ENCODE peak calls at places on chromosomes 4 and X, in seven cellular contexts. A, M, K, X, N, V and B are unnamed samples.

GRCh38 chr4:1513936-1514483 is 107.8 kb upstream of the NKX1-1 start:
- DNase-seq in A (no peak), M (no peak), K (no peak), X (no peak), N (no peak), V (no peak), B (no peak)

GRCh38 chr4:26493461-26493860 is 3.2 kb upstream of the CCKAR start:
- DNase-seq in A (no peak), M (no peak), K (no peak), X (no peak), N (no peak), V (no peak), B (no peak)

GRCh38 chrX:154125356-154126040 is 18.5 kb upstream of the OPN1LW start:
- DNase-seq in A (no peak), M (no peak), K (no peak), X (no peak), N (no peak), V (no peak), B (no peak)

GRCh38 chr4:158056689-158057245 is 116.1 kb downstream of the GASK1B start:
- DNase-seq in A (no peak), M (no peak), K (no peak), X (no peak), N (no peak), V (no peak), B (no peak)

GRCh38 chr4:160809576-160809975 is 1354.2 kb downstream of the FSTL5 start:
- DNase-seq in A (no peak), M (no peak), K (no peak), X (no peak), N (no peak), V (no peak), B (no peak)

GRCh38 chr4:3295837-3296624 is 3.2 kb downstream of the RGS12 start:
- DNase-seq in A (no peak), M (no peak), K (no peak), X (no peak), N (no peak), V (no peak), B (no peak)

GRCh38 chr4:147599764-147600163 is 17.4 kb upstream of the TMEM184C start:
- DNase-seq in A (no peak), M (no peak), K (peak; percentile 55), X (no peak), N (no peak), V (peak; percentile 71), B (no peak)

GRCh38 chr4:146520894-146521542 is 722 bp downstream of the SLC10A7 start:
- DNase-seq in A (no peak), M (peak; percentile 63), K (peak; percentile 54), X (peak; percentile 3), N (peak; percentile 7), V (peak; percentile 63), B (peak; percentile 75)

GRCh38 chr4:186657766-186658165 is 65.9 kb downstream of the FAT1 start:
- DNase-seq in A (no peak), M (no peak), K (peak; percentile 6), X (no peak), N (peak; percentile 44), V (peak; percentile 43), B (no peak)

GRCh38 chrX:149569770-149570169 is 17.5 kb downstream of the MAGEA9B start:
- DNase-seq in A (no peak), M (no peak), K (no peak), X (no peak), N (no peak), V (no peak), B (peak; percentile 21)

GRCh38 chr4:10054571-10055041 is 33.3 kb upstream of the SLC2A9 start:
- DNase-seq in A (no peak), M (no peak), K (peak; percentile 24), X (no peak), N (no peak), V (no peak), B (no peak)

GRCh38 chrX:13126785-13127184 is 82.4 kb upstream of the FAM9C start:
- DNase-seq in A (no peak), M (no peak), K (peak; percentile 75), X (no peak), N (no peak), V (no peak), B (no peak)

GRCh38 chrX:6644411-6644810 is 109.5 kb upstream of the VCX3A start:
- DNase-seq in A (no peak), M (peak; percentile 1), K (no peak), X (no peak), N (peak; percentile 37), V (no peak), B (peak; percentile 0)

GRCh38 chr4:12458621-12459020 is 1025.5 kb downstream of the RAB28 start:
- DNase-seq in A (no peak), M (no peak), K (no peak), X (no peak), N (no peak), V (no peak), B (no peak)

GRCh38 chr4:171334549-171334948 is 478.7 kb upstream of the GALNTL6 start:
- DNase-seq in A (no peak), M (no peak), K (no peak), X (no peak), N (no peak), V (no peak), B (peak; percentile 17)

GRCh38 chr4:171342646-171343045 is 470.6 kb upstream of the GALNTL6 start:
- DNase-seq in A (no peak), M (no peak), K (no peak), X (no peak), N (no peak), V (no peak), B (no peak)

DNA sequence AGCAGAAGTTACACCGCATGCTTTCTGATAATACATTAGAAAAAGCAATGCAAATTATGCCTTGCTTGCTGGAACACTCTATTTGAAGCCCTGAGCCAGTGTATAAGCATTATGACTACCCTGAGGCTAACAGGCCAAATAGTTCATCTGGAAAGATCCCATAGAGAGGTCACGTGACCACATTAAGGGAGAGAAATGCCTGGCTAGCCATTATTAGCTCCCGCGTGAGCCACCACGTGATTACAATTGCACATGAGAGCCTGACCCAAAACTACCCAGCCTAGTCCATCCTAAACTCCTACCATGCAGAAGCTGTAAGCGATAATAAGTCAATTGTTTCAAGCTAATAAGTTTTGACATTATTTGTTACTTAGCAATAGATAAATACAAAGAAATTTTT is 472.9 kb upstream of the GALNTL6 start:
- DNase-seq in A (no peak), M (no peak), K (no peak), X (no peak), N (no peak), V (no peak), B (no peak)
- H3K4me3 ChIP-seq in A (no peak overlapping the region), M (no peak overlapping the region), K (no peak overlapping the region), X (no peak overlapping the region), N (no peak overlapping the region), V (no peak overlapping the region), B (no peak overlapping the region)

DNA sequence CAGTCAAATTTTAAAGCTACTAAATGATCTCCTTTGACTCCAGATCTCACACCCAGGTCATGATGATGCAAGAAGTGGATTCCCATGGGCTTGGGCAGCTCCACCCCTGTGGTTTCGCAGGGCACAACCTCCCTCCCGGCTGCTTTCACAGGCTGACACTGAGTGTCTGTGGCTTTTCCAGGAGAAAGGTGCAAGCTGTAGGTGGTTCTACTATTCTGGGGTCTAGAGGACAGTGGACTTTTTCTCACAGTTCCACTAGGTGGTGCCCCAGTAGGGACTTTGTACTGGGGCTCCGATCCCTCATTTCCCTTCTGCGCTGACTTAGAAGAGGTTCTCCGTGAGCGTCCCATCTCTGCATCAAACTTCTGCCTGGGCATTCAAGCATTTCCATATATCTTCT is 845.2 kb downstream of the PCDH18 start:
- DNase-seq in A (no peak), M (no peak), K (peak; percentile 1), X (no peak), N (peak; percentile 52), V (no peak), B (peak; percentile 2)
- TF ChIP-seq CTCF in A (no peak), M (no peak), K (no peak), X (no peak), N (peak; percentile 69), V (peak; percentile 30), B (no peak)

DNA sequence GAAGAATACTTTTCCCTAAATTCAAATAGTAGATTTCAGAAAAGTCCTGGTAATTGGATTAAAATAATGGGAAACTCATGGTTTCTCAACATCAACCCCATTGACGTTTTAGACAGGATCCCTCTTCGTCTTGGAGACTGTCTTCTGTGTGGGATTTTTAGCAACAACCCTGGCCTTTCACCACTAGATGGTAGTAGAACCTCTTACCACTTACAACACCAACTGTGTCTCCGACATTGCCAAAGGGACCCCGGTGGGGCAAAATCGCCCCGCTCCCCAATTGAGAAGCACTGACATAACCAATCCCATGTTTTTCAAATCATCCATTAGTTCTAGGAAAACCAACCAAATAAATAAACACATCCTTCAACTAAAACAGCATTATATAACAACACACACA is 16.9 kb upstream of the ANOS1 start:
- DNase-seq in A (no peak), M (peak; percentile 6), K (peak; percentile 10), X (peak; percentile 43), N (peak; percentile 59), V (peak; percentile 43), B (peak; percentile 10)
- H3K4me3 ChIP-seq in A (no peak overlapping the region), M (no peak overlapping the region), K (no peak overlapping the region), X (no peak overlapping the region), N (no peak overlapping the region), V (no peak overlapping the region), B (no peak overlapping the region)

GRCh38 chr4:72208421-72209075 is 176.7 kb downstream of the NPFFR2 start:
- DNase-seq in A (no peak), M (no peak), K (peak; percentile 4), X (no peak), N (no peak), V (no peak), B (no peak)

GRCh38 chr4:72205831-72206230 is 174.0 kb downstream of the NPFFR2 start:
- DNase-seq in A (no peak), M (no peak), K (no peak), X (no peak), N (no peak), V (no peak), B (no peak)

GRCh38 chr4:72205298-72205697 is 173.5 kb downstream of the NPFFR2 start:
- DNase-seq in A (no peak), M (no peak), K (no peak), X (no peak), N (no peak), V (no peak), B (no peak)

GRCh38 chr4:72209600-72209999 is 177.8 kb downstream of the NPFFR2 start:
- DNase-seq in A (no peak), M (no peak), K (no peak), X (no peak), N (no peak), V (no peak), B (no peak)

GRCh38 chr4:72207196-72207595 is 175.4 kb downstream of the NPFFR2 start:
- DNase-seq in A (no peak), M (no peak), K (no peak), X (no peak), N (no peak), V (no peak), B (no peak)
- TF ChIP-seq CTCF in A (no peak), M (no peak), K (no peak), X (no peak), N (no peak), V (no peak), B (no peak)

GRCh38 chr4:38684271-38684670 is 20.3 kb downstream of the KLF3 start:
- DNase-seq in A (no peak), M (no peak), K (no peak), X (no peak), N (no peak), V (no peak), B (no peak)
- H3K4me3 ChIP-seq in A (no peak overlapping the region), M (no peak overlapping the region), K (no peak overlapping the region), X (no peak overlapping the region), N (no peak overlapping the region), V (no peak overlapping the region), B (no peak overlapping the region)